ENCODE peak calls at places on chromosome 21, in eight cellular contexts. X is fibroblast of lung, B is right lobe of liver, C is tibial artery, M is cardiac muscle cell, F is heart left ventricle, L is iPS DF 6.9, V is endothelial cell of umbilical vein. U is an unnamed sample.

GRCh38 chr21:28588997-28589396 is 403.7 kb downstream of the LTN1 start:
- DNase-seq in M (no peak), L (no peak), B (no peak), C (no peak), F (no peak), X (no peak), V (no peak), U (no peak)

GRCh38 chr21:43727571-43728466 is 8.9 kb downstream of the PDXK start:
- DNase-seq in F (peak; percentile 57), L (no peak), C (peak; percentile 88), B (peak; percentile 89), V (no peak), M (no peak), X (no peak), U (no peak)

GRCh38 chr21:37670883-37671282 is 245.4 kb downstream of the KCNJ6 start:
- DNase-seq in V (peak; percentile 43), C (no peak), F (no peak), L (no peak), M (no peak), B (no peak), X (peak; percentile 54), U (no peak)

GRCh38 chr21:46002841-46003574 is 21.4 kb downstream of the COL6A1 start:
- DNase-seq in M (no peak), F (peak; percentile 18), X (no peak), V (no peak), B (peak; percentile 15), C (no peak), L (no peak), U (peak; percentile 47)

GRCh38 chr21:46667735-46668380 is 32.4 kb downstream of the PRMT2 start:
- DNase-seq in F (no peak), B (no peak), C (no peak), M (peak; percentile 77), L (no peak), V (peak; percentile 22), X (peak; percentile 69), U (no peak)

GRCh38 chr21:39867198-39867650 is at the start of gene PCP4:
- DNase-seq in F (peak; percentile 24), V (no peak), L (peak; percentile 77), C (peak; percentile 69), B (peak; percentile 31), X (peak; percentile 20), M (peak; percentile 78), U (no peak)

GRCh38 chr21:42843021-42843420 is 36.3 kb downstream of the WDR4 start:
- DNase-seq in X (no peak), C (no peak), V (no peak), B (no peak), F (no peak), M (no peak), L (no peak), U (peak; percentile 28)

GRCh38 chr21:25934771-25935224 is 200.0 kb downstream of the GABPA start:
- DNase-seq in X (peak; percentile 98), L (no peak), C (peak; percentile 89), V (peak; percentile 97), M (no peak), F (peak; percentile 79), B (peak; percentile 72), U (peak; percentile 81)

GRCh38 chr21:35343046-35343816 is 294.1 kb upstream of the RUNX1 start:
- DNase-seq in F (no peak), B (no peak), M (no peak), L (no peak), V (peak; percentile 18), X (peak; percentile 56), C (no peak), U (no peak)

GRCh38 chr21:31397515-31397926 is 53.5 kb upstream of the TIAM1 start:
- DNase-seq in C (no peak), F (no peak), X (peak; percentile 12), V (no peak), M (no peak), B (no peak), L (no peak), U (no peak)

GRCh38 chr21:46145840-46146691 is 9.3 kb downstream of the FTCD start:
- DNase-seq in B (peak; percentile 16), V (no peak), F (no peak), M (no peak), C (peak; percentile 61), L (no peak), X (no peak), U (no peak)

GRCh38 chr21:28459193-28459592 is 533.5 kb downstream of the LTN1 start:
- DNase-seq in F (no peak), C (no peak), M (no peak), L (no peak), B (no peak), X (no peak), V (no peak), U (no peak)

GRCh38 chr21:26106562-26106961 is 64.0 kb downstream of the APP start:
- DNase-seq in L (no peak), M (no peak), B (no peak), V (peak; percentile 77), C (no peak), F (no peak), X (no peak), U (no peak)

GRCh38 chr21:43824250-43824882 is 35.0 kb downstream of the RRP1 start:
- DNase-seq in F (no peak), B (no peak), M (no peak), X (peak; percentile 62), V (no peak), C (no peak), L (no peak), U (no peak)

GRCh38 chr21:46459356-46460112 is 843 bp downstream of the DIP2A start:
- DNase-seq in X (peak; percentile 49), L (no peak), M (peak; percentile 10), B (peak; percentile 51), F (peak; percentile 53), V (peak; percentile 42), C (peak; percentile 77), U (no peak)

GRCh38 chr21:42672699-42673458 is 19.5 kb downstream of the PDE9A start:
- DNase-seq in M (peak; percentile 47), L (no peak), X (peak; percentile 89), B (no peak), C (no peak), V (no peak), F (no peak), U (no peak)

GRCh38 chr21:44911384-44912157 is 9.1 kb downstream of the ITGB2 start:
- DNase-seq in C (peak; percentile 94), M (no peak), B (peak; percentile 82), X (no peak), L (no peak), V (peak; percentile 71), F (peak; percentile 81), U (no peak)

GRCh38 chr21:27035791-27036190 is 68.9 kb upstream of the ADAMTS5 start:
- DNase-seq in C (no peak), V (no peak), F (no peak), B (no peak), L (no peak), M (no peak), X (no peak), U (no peak)

GRCh38 chr21:17352937-17353655 is 159.7 kb upstream of the CXADR start:
- DNase-seq in C (no peak), M (no peak), F (no peak), L (no peak), V (no peak), X (no peak), B (no peak), U (no peak)

GRCh38 chr21:29208044-29208665 is 77.7 kb downstream of the MAP3K7CL start:
- DNase-seq in M (no peak), V (no peak), C (no peak), L (no peak), F (no peak), X (no peak), B (no peak), U (no peak)

DNA sequence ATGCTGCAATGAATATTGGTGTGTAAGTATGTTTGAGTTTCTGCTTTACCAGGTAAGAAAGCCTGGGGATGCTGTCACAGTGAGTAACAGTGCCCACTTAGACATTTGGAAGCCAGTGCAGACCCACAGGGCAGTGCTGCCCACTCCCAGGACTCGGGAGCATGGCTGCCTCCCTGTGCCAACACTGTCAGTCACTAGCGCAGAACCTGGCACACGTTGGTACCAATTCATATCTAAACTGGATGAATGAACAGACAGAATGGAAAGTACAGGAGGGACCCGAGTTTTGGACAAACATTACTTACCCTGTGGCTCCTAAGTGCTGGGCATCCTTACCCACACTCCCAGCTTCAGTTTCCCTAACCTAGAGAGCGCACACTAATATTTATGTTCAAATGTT is 1.6 kb upstream of the EVA1C start:
- DNase-seq in F (no peak), B (no peak), V (no peak), C (no peak), M (no peak), X (no peak), L (no peak), U (no peak)
- H3K27ac ChIP-seq in F (peak overlapping the region; percentile 100), B (peak overlapping the region; percentile 84), V (peak overlapping the region; percentile 99), C (peak overlapping the region; percentile 98), M (no peak overlapping the region), X (no peak overlapping the region), L (no peak overlapping the region), U (peak overlapping the region; percentile 84)

GRCh38 chr21:41367598-41368360 is 6.0 kb downstream of the MX2 start:
- DNase-seq in F (no peak), X (no peak), L (no peak), V (no peak), B (no peak), M (no peak), C (no peak), U (no peak)
- H3K4me3 ChIP-seq in F (no peak overlapping the region), X (no peak overlapping the region), L (no peak overlapping the region), V (no peak overlapping the region), B (no peak overlapping the region), M (no peak overlapping the region), C (no peak overlapping the region), U (no peak overlapping the region)

GRCh38 chr21:33112670-33113596 is 43.0 kb downstream of the OLIG1 start:
- DNase-seq in C (no peak), F (no peak), V (no peak), X (no peak), B (no peak), M (no peak), L (no peak), U (no peak)
- H3K27ac ChIP-seq in C (no peak overlapping the region), F (no peak overlapping the region), V (no peak overlapping the region), X (no peak overlapping the region), B (no peak overlapping the region), M (no peak overlapping the region), L (no peak overlapping the region), U (no peak overlapping the region)

GRCh38 chr21:32413697-32414578 is 1.4 kb downstream of the EVA1C start:
- DNase-seq in L (no peak), V (peak; percentile 68), X (peak; percentile 62), M (no peak), C (no peak), B (no peak), F (no peak), U (no peak)
- H3K4me3 ChIP-seq in L (no peak overlapping the region), V (peak overlapping the region; percentile 81), X (no peak overlapping the region), M (no peak overlapping the region), C (peak overlapping the region; percentile 87), B (peak overlapping the region; percentile 64), F (peak overlapping the region; percentile 51), U (peak overlapping the region; percentile 57)

U was measured in RWPE2.